ENCODE peak calls at places on chromosomes 6 and 20, in five cellular contexts. M is H1; Z is stimulated activated CD4-positive, alpha-beta T cell treated with anti-CD3 and anti-CD28 coated beads, TNF-alpha, amount 100 ng/mL, for 24 hours; X is NCI-H524 treated with DMSO at 0.1 percent for 48 hours; D is fibroblast of pulmonary artery. H is an unnamed sample.
A peak's percentile ranks its signal among the peaks of the same experiment; 100 is the strongest.

GRCh38 chr6:132715204-132715603 is 1.3 kb upstream of the VNN1 start:
- DNase-seq in M (peak; percentile 54), Z (no peak), X (peak; percentile 46), D (peak; percentile 91), H (peak; percentile 83)

GRCh38 chr6:30490031-30490876 is 945 bp downstream of the HLA-E start:
- DNase-seq in M (peak; percentile 80), Z (peak; percentile 87), X (no peak), D (peak; percentile 65), H (peak; percentile 64)

GRCh38 chr20:617934-618690 is 8.0 kb upstream of the TCF15 start:
- DNase-seq in M (no peak), Z (no peak), X (no peak), D (no peak), H (no peak)

GRCh38 chr20:62660768-62661167 is 18.5 kb downstream of the SLCO4A1 start:
- DNase-seq in M (no peak), Z (no peak), X (no peak), D (no peak), H (no peak)

GRCh38 chr20:32707691-32708581 is 34.2 kb upstream of the C20orf203 start:
- DNase-seq in M (no peak), Z (no peak), X (no peak), D (peak; percentile 21), H (peak; percentile 18)

GRCh38 chr20:53839423-53840176 is 230.8 kb downstream of the BCAS1 start:
- DNase-seq in M (no peak), Z (peak; percentile 25), X (no peak), D (no peak), H (no peak)

GRCh38 chr6:151052021-151052646 is 186.6 kb downstream of the MTHFD1L start:
- DNase-seq in M (no peak), Z (no peak), X (no peak), D (no peak), H (no peak)

GRCh38 chr6:51934098-51934497 is 153.3 kb downstream of the PKHD1 start:
- DNase-seq in M (peak; percentile 54), Z (no peak), X (no peak), D (no peak), H (no peak)

GRCh38 chr6:95387845-95388244 is 189.5 kb upstream of the MANEA start:
- DNase-seq in M (no peak), Z (no peak), X (no peak), D (no peak), H (no peak)

GRCh38 chr6:33685411-33686224 is 25.9 kb downstream of the UQCC2 start:
- DNase-seq in M (no peak), Z (no peak), X (no peak), D (no peak), H (no peak)

GRCh38 chr6:165641672-165642156 is 21.3 kb downstream of the PDE10A start:
- DNase-seq in M (no peak), Z (no peak), X (no peak), D (no peak), H (no peak)

GRCh38 chr6:41964201-41964887 is 22.7 kb upstream of the CCND3 start:
- DNase-seq in M (no peak), Z (no peak), X (no peak), D (no peak), H (no peak)

GRCh38 chr6:11702039-11702795 is 76.4 kb downstream of the ADTRP start:
- DNase-seq in M (no peak), Z (no peak), X (no peak), D (peak; percentile 72), H (peak; percentile 28)

GRCh38 chr6:163337958-163338357 is 76.6 kb upstream of the QKI start:
- DNase-seq in M (no peak), Z (no peak), X (no peak), D (no peak), H (no peak)

GRCh38 chr20:23047738-23048214 is 1.7 kb downstream of the THBD start:
- DNase-seq in M (no peak), Z (no peak), X (no peak), D (no peak), H (no peak)

GRCh38 chr6:88586371-88587157 is 376.9 kb downstream of the RNGTT start:
- DNase-seq in M (no peak), Z (no peak), X (no peak), D (no peak), H (no peak)

GRCh38 chr6:37971711-37972410 is 152.3 kb downstream of the ZFAND3 start:
- DNase-seq in M (no peak), Z (no peak), X (peak; percentile 66), D (no peak), H (peak; percentile 64)

GRCh38 chr6:17768388-17768787 is 61.7 kb upstream of the NUP153 start:
- DNase-seq in M (no peak), Z (no peak), X (no peak), D (peak; percentile 60), H (peak; percentile 37)

GRCh38 chr6:40176117-40176516 is 241.9 kb upstream of the MOCS1 start:
- DNase-seq in M (no peak), Z (no peak), X (no peak), D (no peak), H (no peak)

GRCh38 chr6:4359108-4359710 is 223.8 kb upstream of the ECI2 start:
- DNase-seq in M (no peak), Z (no peak), X (no peak), D (no peak), H (no peak)

GRCh38 chr6:1708820-1709612 is 99.3 kb downstream of the FOXC1 start:
- DNase-seq in M (no peak), Z (no peak), X (no peak), D (no peak), H (no peak)

GRCh38 chr20:58243653-58244410 is 15.4 kb upstream of the ANKRD60 start:
- DNase-seq in M (no peak), Z (no peak), X (no peak), D (peak; percentile 1), H (no peak)

GRCh38 chr20:45775411-45775810 is 16.3 kb downstream of the WFDC3 start:
- DNase-seq in M (no peak), Z (no peak), X (no peak), D (no peak), H (no peak)

GRCh38 chr20:16803965-16804792 is 56.0 kb downstream of the OTOR start:
- DNase-seq in M (peak; percentile 88), Z (peak; percentile 40), X (no peak), D (peak; percentile 53), H (peak; percentile 54)

GRCh38 chr20:5143856-5144255 is 17.0 kb downstream of the CDS2 start:
- DNase-seq in M (no peak), Z (no peak), X (no peak), D (no peak), H (no peak)

GRCh38 chr6:137926207-137926731 is 59.2 kb downstream of the TNFAIP3 start:
- DNase-seq in M (no peak), Z (peak; percentile 33), X (no peak), D (peak; percentile 71), H (peak; percentile 90)

GRCh38 chr6:80022803-80023202 is 18.4 kb downstream of the TTK start:
- DNase-seq in M (no peak), Z (no peak), X (no peak), D (peak; percentile 82), H (peak; percentile 96)

GRCh38 chr20:47677314-47678129 is 107.8 kb downstream of the SULF2 start:
- DNase-seq in M (peak; percentile 89), Z (peak; percentile 63), X (no peak), D (peak; percentile 37), H (peak; percentile 33)

GRCh38 chr20:10177326-10177725 is 41.3 kb upstream of the SNAP25 start:
- DNase-seq in M (no peak), Z (no peak), X (no peak), D (no peak), H (no peak)

GRCh38 chr6:85347787-85348186 is 102.1 kb upstream of the NT5E start:
- DNase-seq in M (no peak), Z (no peak), X (no peak), D (no peak), H (no peak)

GRCh38 chr6:155791186-155791585 is 335.5 kb upstream of the NOX3 start:
- DNase-seq in M (no peak), Z (no peak), X (no peak), D (no peak), H (no peak)

GRCh38 chr6:4732691-4733315 is 43.4 kb upstream of the CDYL start:
- DNase-seq in M (peak; percentile 64), Z (no peak), X (no peak), D (peak; percentile 90), H (peak; percentile 95)

GRCh38 chr6:116714761-116715160 is 33.8 kb downstream of the KPNA5 start:
- DNase-seq in M (no peak), Z (no peak), X (no peak), D (no peak), H (no peak)